ENCODE peak calls at places on chromosomes 3 and 15, in six cellular contexts. O, K, I, W, E and U are unnamed samples.

GRCh38 chr3:192816274-192816853 is 89.0 kb upstream of the FGF12 start:
- DNase-seq in K (no peak), O (peak), E (peak), I (peak), W (peak), U (no peak)

GRCh38 chr15:47066386-47066785 is 650.9 kb upstream of the SEMA6D start:
- DNase-seq in O (no peak), E (no peak), W (no peak), I (peak), K (no peak), U (no peak)

GRCh38 chr3:121592856-121593702 is at the start of gene FBXO40:
- DNase-seq in O (no peak), I (no peak), K (peak), E (no peak), W (no peak), U (peak)

GRCh38 chr15:63522143-63522531 is 17.7 kb downstream of the USP3 start:
- DNase-seq in W (no peak), O (no peak), E (no peak), I (no peak), K (no peak), U (no peak)

GRCh38 chr3:66431494-66431893 is 69.3 kb downstream of the LRIG1 start:
- DNase-seq in W (no peak), O (no peak), K (no peak), I (no peak), E (no peak), U (no peak)

GRCh38 chr3:159482241-159483031 is 506.2 kb upstream of the IL12A start:
- DNase-seq in E (no peak), K (no peak), O (no peak), W (no peak), I (no peak), U (no peak)

GRCh38 chr15:80242132-80242769 is 9.8 kb downstream of the CTXND1 start:
- DNase-seq in K (peak), I (peak), O (peak), E (peak), W (peak), U (peak)

GRCh38 chr3:184315871-184316661 is 1.7 kb downstream of the EIF4G1 start:
- DNase-seq in I (no peak), K (no peak), E (no peak), O (no peak), W (no peak), U (no peak)

GRCh38 chr3:155316450-155316849 is 23.0 kb upstream of the STRIT1 start:
- DNase-seq in O (no peak), I (no peak), E (no peak), K (no peak), W (no peak), U (no peak)

GRCh38 chr15:35078221-35078915 is 6.7 kb downstream of the NANOGP8 start:
- DNase-seq in I (peak), W (peak), E (peak), O (peak), K (no peak), U (peak)

GRCh38 chr3:98777801-98778220 is 14.7 kb downstream of the ST3GAL6 start:
- DNase-seq in O (no peak), K (no peak), W (no peak), I (peak), E (no peak), U (no peak)

GRCh38 chr15:29207758-29208108 is 61.9 kb downstream of the NSMCE3 start:
- DNase-seq in K (no peak), I (no peak), W (no peak), E (no peak), O (no peak), U (no peak)

GRCh38 chr3:179943097-179943880 is 93.4 kb downstream of the PEX5L start:
- DNase-seq in E (peak), I (no peak), K (no peak), O (no peak), W (no peak), U (no peak)

GRCh38 chr3:65348596-65348995 is 660.8 kb upstream of the ADAMTS9 start:
- DNase-seq in E (no peak), K (no peak), W (no peak), I (no peak), O (no peak), U (no peak)

GRCh38 chr3:191362036-191362435 is 31.7 kb upstream of the UTS2B start:
- DNase-seq in I (no peak), O (no peak), E (no peak), K (no peak), W (no peak), U (no peak)

GRCh38 chr15:39453500-39454073 is 127.3 kb upstream of the THBS1 start:
- DNase-seq in O (no peak), W (no peak), I (no peak), K (no peak), E (no peak), U (no peak)

GRCh38 chr15:29045717-29046116 is 159.9 kb downstream of the APBA2 start:
- DNase-seq in W (no peak), O (peak), E (no peak), I (no peak), K (no peak), U (no peak)

GRCh38 chr15:57321973-57322601 is 54.2 kb upstream of the CGNL1 start:
- DNase-seq in O (no peak), K (no peak), W (no peak), E (peak), I (peak), U (no peak)

GRCh38 chr3:4834403-4834866 is 144.8 kb upstream of the BHLHE40 start:
- DNase-seq in W (no peak), I (no peak), E (peak), O (no peak), K (no peak), U (no peak)

GRCh38 chr15:77538011-77538410 is 94.7 kb downstream of the LINGO1 start:
- DNase-seq in E (no peak), W (no peak), O (no peak), K (no peak), I (no peak), U (no peak)

GRCh38 chr15:96359371-96359771 is 28.9 kb downstream of the NR2F2 start:
- DNase-seq in W (no peak), E (no peak), I (peak), K (no peak), O (no peak), U (no peak)

GRCh38 chr15:77821188-77821958 is 188.7 kb upstream of the LINGO1 start:
- DNase-seq in O (peak), I (peak), K (peak), W (peak), E (peak), U (peak)

GRCh38 chr3:38843898-38844297 is 27.9 kb upstream of the SCN10A start:
- DNase-seq in I (peak), W (peak), E (no peak), K (no peak), O (no peak), U (no peak)
- TF ChIP-seq MAX in I (no peak), W (no peak), E (no peak), K (no peak), O (no peak), U (no peak)

GRCh38 chr3:36175113-36175812 is 205.0 kb upstream of the STAC start:
- DNase-seq in E (no peak), K (no peak), I (no peak), W (no peak), O (no peak), U (no peak)
- TF ChIP-seq JUN in E (no peak), K (no peak), I (no peak), W (no peak), O (no peak), U (no peak)

GRCh38 chr3:128846501-128846900 is 32.9 kb upstream of the ACAD9 start:
- DNase-seq in W (no peak), K (no peak), O (no peak), E (no peak), I (no peak), U (no peak)
- TF ChIP-seq MAX in W (no peak), K (no peak), O (no peak), E (no peak), I (no peak), U (no peak)

GRCh38 chr3:31064021-31064420 is 169.6 kb upstream of the GADL1 start:
- DNase-seq in O (no peak), I (no peak), W (no peak), K (no peak), E (no peak), U (no peak)

GRCh38 chr3:31066999-31067398 is 172.5 kb upstream of the GADL1 start:
- DNase-seq in K (no peak), W (no peak), O (no peak), E (no peak), I (no peak), U (no peak)

GRCh38 chr3:31065765-31066164 is 171.3 kb upstream of the GADL1 start:
- DNase-seq in I (no peak), O (no peak), E (no peak), W (no peak), K (no peak), U (no peak)
- TF ChIP-seq JUN in I (no peak), O (no peak), E (no peak), W (no peak), K (no peak), U (no peak)